ENCODE peak calls at places on chromosomes 13 and 19, in five cellular contexts. One of them, this sample, is unnamed.

GRCh38 chr13:48260970-48261369 is 28.0 kb downstream of the ITM2B start:
- DNase-seq in iris pigment epithelial cell: no peak
- DNase-seq in SHP77: no peak
- DNase-seq in HCEC 1CT: no peak
- DNase-seq in hepatic stellate cell: no peak
- DNase-seq in this sample: no peak

GRCh38 chr19:38250821-38251563 is 5.2 kb downstream of the PPP1R14A start:
- DNase-seq in iris pigment epithelial cell: no peak
- DNase-seq in SHP77: no peak
- DNase-seq in HCEC 1CT: no peak
- DNase-seq in hepatic stellate cell: peak; percentile 68
- DNase-seq in this sample: no peak

GRCh38 chr19:33477781-33478180 is 43.8 kb downstream of the PEPD start:
- DNase-seq in iris pigment epithelial cell: peak; percentile 8
- DNase-seq in SHP77: no peak
- DNase-seq in HCEC 1CT: no peak
- DNase-seq in hepatic stellate cell: no peak
- DNase-seq in this sample: no peak

GRCh38 chr13:24183741-24184182 is 23.2 kb downstream of the SPATA13 start:
- DNase-seq in iris pigment epithelial cell: no peak
- DNase-seq in SHP77: no peak
- DNase-seq in HCEC 1CT: no peak
- DNase-seq in hepatic stellate cell: no peak
- DNase-seq in this sample: no peak

GRCh38 chr19:34578173-34578572 is 96.6 kb downstream of the WTIP start:
- DNase-seq in iris pigment epithelial cell: no peak
- DNase-seq in SHP77: no peak
- DNase-seq in HCEC 1CT: no peak
- DNase-seq in hepatic stellate cell: no peak
- DNase-seq in this sample: no peak

GRCh38 chr19:32876919-32877285 is 7.3 kb upstream of the SLC7A9 start:
- DNase-seq in iris pigment epithelial cell: peak; percentile 57
- DNase-seq in SHP77: no peak
- DNase-seq in HCEC 1CT: peak; percentile 16
- DNase-seq in hepatic stellate cell: no peak
- DNase-seq in this sample: no peak

GRCh38 chr19:38190061-38190460 is 34.0 kb downstream of the DPF1 start:
- DNase-seq in iris pigment epithelial cell: peak; percentile 7
- DNase-seq in SHP77: no peak
- DNase-seq in HCEC 1CT: no peak
- DNase-seq in hepatic stellate cell: no peak
- DNase-seq in this sample: no peak

GRCh38 chr13:41060723-41061074 is 610 bp upstream of the WBP4 start:
- DNase-seq in iris pigment epithelial cell: peak; percentile 81
- DNase-seq in SHP77: peak; percentile 55
- DNase-seq in HCEC 1CT: peak; percentile 75
- DNase-seq in hepatic stellate cell: peak; percentile 57
- DNase-seq in this sample: peak; percentile 93

GRCh38 chr13:38819053-38819452 is 132.2 kb downstream of the FREM2 start:
- DNase-seq in iris pigment epithelial cell: peak; percentile 26
- DNase-seq in SHP77: peak; percentile 2
- DNase-seq in HCEC 1CT: no peak
- DNase-seq in hepatic stellate cell: no peak
- DNase-seq in this sample: no peak

GRCh38 chr13:97347255-97347653 is 86.7 kb upstream of the RAP2A start:
- DNase-seq in iris pigment epithelial cell: no peak
- DNase-seq in SHP77: no peak
- DNase-seq in HCEC 1CT: no peak
- DNase-seq in hepatic stellate cell: no peak
- DNase-seq in this sample: no peak

This sample was measured in ecto neural progenitor cell.